ENCODE peak calls at places on chromosome 15, in eight cellular contexts. M is H4, P is ELF-1, A is T follicular helper cell, Y is GM20000, X is NCI-H1436, H is keratinocyte, C is GM03348. R is an unnamed sample.

GRCh38 chr15:48928877-48929538 is 34.7 kb downstream of the SHC4 start:
- DNase-seq in M (no peak), P (no peak), A (no peak), Y (no peak), X (no peak), H (no peak), C (no peak), R (no peak)

GRCh38 chr15:101488300-101489164 is 975 bp downstream of the PCSK6 start:
- DNase-seq in M (no peak), P (peak), A (no peak), Y (peak), X (no peak), H (no peak), C (no peak), R (no peak)

GRCh38 chr15:68333775-68334470 is 56.4 kb downstream of the FEM1B start:
- DNase-seq in M (peak), P (no peak), A (no peak), Y (no peak), X (no peak), H (no peak), C (peak), R (peak)

GRCh38 chr15:36109943-36110658 is 469.3 kb upstream of the CDIN1 start:
- DNase-seq in M (no peak), P (no peak), A (no peak), Y (no peak), X (no peak), H (no peak), C (peak), R (no peak)

GRCh38 chr15:71275098-71275497 is 159.8 kb downstream of the THSD4 start:
- DNase-seq in M (peak), P (peak), A (no peak), Y (no peak), X (no peak), H (no peak), C (peak), R (peak)

GRCh38 chr15:50415752-50416404 is 8.3 kb upstream of the USP8 start:
- DNase-seq in M (peak), P (no peak), A (no peak), Y (no peak), X (no peak), H (no peak), C (no peak), R (no peak)

GRCh38 chr15:38684461-38685000 is 119.9 kb upstream of the RASGRP1 start:
- DNase-seq in M (no peak), P (no peak), A (no peak), Y (no peak), X (no peak), H (no peak), C (no peak), R (no peak)

GRCh38 chr15:95097366-95097765 is 866.0 kb downstream of the MCTP2 start:
- DNase-seq in M (no peak), P (no peak), A (no peak), Y (no peak), X (no peak), H (no peak), C (no peak), R (no peak)

GRCh38 chr15:70875001-70875782 is 17.0 kb downstream of the THAP10 start:
- DNase-seq in M (no peak), P (no peak), A (no peak), Y (no peak), X (no peak), H (no peak), C (peak), R (peak)

GRCh38 chr15:95346856-95347255 is 983.6 kb upstream of the NR2F2 start:
- DNase-seq in M (no peak), P (no peak), A (no peak), Y (no peak), X (no peak), H (no peak), C (no peak), R (peak)

GRCh38 chr15:57685719-57686118 is 20.8 kb upstream of the POLR2M start:
- DNase-seq in M (no peak), P (no peak), A (no peak), Y (no peak), X (no peak), H (no peak), C (no peak), R (no peak)

GRCh38 chr15:100033140-100033857 is 300.1 kb upstream of the LYSMD4 start:
- DNase-seq in M (no peak), P (no peak), A (no peak), Y (no peak), X (no peak), H (no peak), C (no peak), R (no peak)

GRCh38 chr15:51731549-51732267 is 5.7 kb downstream of the LYSMD2 start:
- DNase-seq in M (peak), P (no peak), A (no peak), Y (peak), X (no peak), H (no peak), C (peak), R (peak)

GRCh38 chr15:65213241-65213640 is 2.0 kb upstream of the CILP start:
- DNase-seq in M (no peak), P (no peak), A (no peak), Y (no peak), X (no peak), H (no peak), C (no peak), R (no peak)

GRCh38 chr15:69293741-69294615 is 4.7 kb upstream of the PAQR5 start:
- DNase-seq in M (no peak), P (no peak), A (no peak), Y (no peak), X (no peak), H (no peak), C (no peak), R (no peak)

GRCh38 chr15:70424937-70425411 is 327.3 kb upstream of the TLE3 start:
- DNase-seq in M (no peak), P (no peak), A (no peak), Y (no peak), X (no peak), H (no peak), C (no peak), R (no peak)

GRCh38 chr15:35206060-35206675 is 121.1 kb upstream of the NANOGP8 start:
- DNase-seq in M (peak), P (no peak), A (no peak), Y (peak), X (no peak), H (no peak), C (no peak), R (no peak)

GRCh38 chr15:70795311-70795665 is 31.9 kb upstream of the UACA start:
- DNase-seq in M (peak), P (no peak), A (no peak), Y (no peak), X (no peak), H (no peak), C (peak), R (peak)

GRCh38 chr15:90419738-90420487 is 31.9 kb downstream of the IQGAP1 start:
- DNase-seq in M (peak), P (no peak), A (no peak), Y (peak), X (no peak), H (no peak), C (peak), R (peak)

GRCh38 chr15:80587007-80587406 is 108.1 kb upstream of the ABHD17C start:
- DNase-seq in M (no peak), P (no peak), A (no peak), Y (no peak), X (no peak), H (no peak), C (no peak), R (no peak)

GRCh38 chr15:70345251-70346019 is 247.7 kb upstream of the TLE3 start:
- DNase-seq in M (no peak), P (no peak), A (no peak), Y (no peak), X (no peak), H (no peak), C (no peak), R (no peak)

GRCh38 chr15:66077320-66077663 is 176.3 kb downstream of the MEGF11 start:
- DNase-seq in M (no peak), P (no peak), A (no peak), Y (no peak), X (no peak), H (no peak), C (no peak), R (no peak)

GRCh38 chr15:39427705-39428104 is 153.2 kb upstream of the THBS1 start:
- DNase-seq in M (no peak), P (no peak), A (no peak), Y (no peak), X (no peak), H (no peak), C (no peak), R (no peak)

GRCh38 chr15:33048255-33048654 is 146.3 kb downstream of the FMN1 start:
- DNase-seq in M (no peak), P (no peak), A (no peak), Y (no peak), X (no peak), H (no peak), C (no peak), R (no peak)

GRCh38 chr15:45442497-45443135 is 64.3 kb upstream of the GATM start:
- DNase-seq in M (no peak), P (peak), A (no peak), Y (no peak), X (no peak), H (no peak), C (peak), R (peak)

GRCh38 chr15:58980351-58980939 is 7.0 kb upstream of the RNF111 start:
- DNase-seq in M (no peak), P (no peak), A (no peak), Y (no peak), X (peak), H (no peak), C (peak), R (peak)

GRCh38 chr15:29759596-29759995 is 62.7 kb downstream of the TJP1 start:
- DNase-seq in M (no peak), P (no peak), A (no peak), Y (no peak), X (no peak), H (no peak), C (no peak), R (no peak)

GRCh38 chr15:83858820-83859505 is 205.0 kb downstream of the ADAMTSL3 start:
- DNase-seq in M (no peak), P (no peak), A (no peak), Y (no peak), X (no peak), H (no peak), C (no peak), R (no peak)

GRCh38 chr15:29978411-29979382 is 104.1 kb upstream of the GOLGA8J start:
- DNase-seq in M (peak), P (no peak), A (no peak), Y (no peak), X (no peak), H (no peak), C (peak), R (peak)

GRCh38 chr15:63475670-63476069 is 28.7 kb upstream of the USP3 start:
- DNase-seq in M (no peak), P (no peak), A (no peak), Y (no peak), X (no peak), H (no peak), C (no peak), R (no peak)

GRCh38 chr15:39345176-39345575 is 235.7 kb upstream of the THBS1 start:
- DNase-seq in M (no peak), P (no peak), A (no peak), Y (no peak), X (no peak), H (no peak), C (peak), R (peak)

GRCh38 chr15:86624261-86625036 is 544.8 kb downstream of the AGBL1 start:
- DNase-seq in M (peak), P (peak), A (no peak), Y (no peak), X (no peak), H (peak), C (peak), R (peak)

GRCh38 chr15:94036156-94036555 is 195.2 kb upstream of the MCTP2 start:
- DNase-seq in M (no peak), P (no peak), A (no peak), Y (no peak), X (no peak), H (no peak), C (no peak), R (no peak)

GRCh38 chr15:100572362-100572983 is 29.5 kb downstream of the LINS1 start:
- DNase-seq in M (no peak), P (no peak), A (no peak), Y (no peak), X (no peak), H (no peak), C (peak), R (peak)

GRCh38 chr15:28977377-28978010 is 91.7 kb downstream of the APBA2 start:
- DNase-seq in M (peak), P (peak), A (no peak), Y (no peak), X (no peak), H (peak), C (peak), R (peak)

R was measured in adipocyte.